ENCODE peak calls at places on chromosome 12, in eight cellular contexts. I, S, U, V, X, H, G and P are unnamed samples.

GRCh38 chr12:58765653-58766554 is 154.4 kb downstream of the LRIG3 start:
- DNase-seq in H (no peak), X (peak; percentile 76), U (no peak), S (no peak), G (no peak), V (no peak), I (no peak), P (no peak)

GRCh38 chr12:6950944-6951540 is at the start of gene PTPN6:
- DNase-seq in V (peak; percentile 86), X (no peak), G (no peak), H (no peak), U (no peak), S (no peak), I (no peak), P (no peak)

GRCh38 chr12:56720696-56721615 is 4.1 kb downstream of the NACA start:
- DNase-seq in S (no peak), V (no peak), U (no peak), I (no peak), X (no peak), G (no peak), H (no peak), P (peak; percentile 82)

GRCh38 chr12:117367006-117367638 is 5.7 kb upstream of the NOS1 start:
- DNase-seq in X (peak; percentile 85), S (peak; percentile 78), V (no peak), H (peak; percentile 11), G (no peak), U (peak; percentile 8), I (peak; percentile 17), P (peak; percentile 85)

GRCh38 chr12:111451649-111452129 is 46.0 kb downstream of the SH2B3 start:
- DNase-seq in S (no peak), I (no peak), X (peak; percentile 56), G (no peak), H (no peak), V (no peak), U (no peak), P (no peak)

GRCh38 chr12:112515868-112516267 is 97.1 kb downstream of the PTPN11 start:
- DNase-seq in S (no peak), H (no peak), I (no peak), G (no peak), U (no peak), V (no peak), X (no peak), P (no peak)

GRCh38 chr12:27614866-27615265 is 81.4 kb upstream of the REP15 start:
- DNase-seq in G (no peak), X (no peak), V (no peak), S (no peak), U (no peak), I (no peak), H (no peak), P (no peak)

GRCh38 chr12:6533653-6534157 is 612 bp upstream of the GAPDH start:
- DNase-seq in I (peak; percentile 81), V (peak; percentile 87), S (peak; percentile 62), U (no peak), H (peak; percentile 52), X (peak; percentile 95), G (peak; percentile 39), P (peak; percentile 95)

GRCh38 chr12:19198272-19198671 is 68.7 kb downstream of the PLEKHA5 start:
- DNase-seq in X (peak; percentile 32), G (no peak), V (no peak), H (no peak), S (no peak), I (no peak), U (no peak), P (peak; percentile 42)

GRCh38 chr12:61355105-61355504 is 905.1 kb upstream of the USP15 start:
- DNase-seq in I (no peak), S (no peak), U (no peak), H (no peak), X (no peak), G (no peak), V (peak; percentile 2), P (no peak)

GRCh38 chr12:90253674-90254181 is 545.1 kb upstream of the ATP2B1 start:
- DNase-seq in I (no peak), G (peak; percentile 9), S (peak; percentile 49), V (peak; percentile 67), X (peak; percentile 25), H (no peak), U (no peak), P (peak; percentile 35)

GRCh38 chr12:51403159-51403558 is 12.0 kb upstream of the GALNT6 start:
- DNase-seq in U (no peak), I (no peak), V (no peak), S (no peak), X (no peak), G (no peak), H (no peak), P (no peak)

GRCh38 chr12:108784270-108784669 is 53.0 kb upstream of the CORO1C start:
- DNase-seq in H (no peak), U (no peak), X (no peak), G (no peak), V (no peak), S (no peak), I (no peak), P (no peak)

GRCh38 chr12:54549774-54550451 is 512 bp downstream of the PDE1B start:
- DNase-seq in X (no peak), U (peak; percentile 19), G (no peak), H (no peak), I (peak; percentile 41), V (no peak), S (no peak), P (no peak)

GRCh38 chr12:105273601-105274000 is 37.6 kb upstream of the APPL2 start:
- DNase-seq in V (no peak), G (no peak), U (no peak), H (no peak), X (no peak), I (no peak), S (no peak), P (no peak)

GRCh38 chr12:47349770-47350408 is 270.1 kb upstream of the AMIGO2 start:
- DNase-seq in H (no peak), I (no peak), G (no peak), U (no peak), V (no peak), S (no peak), X (no peak), P (no peak)

GRCh38 chr12:49296836-49297694 is 2.1 kb downstream of the PRPH start:
- DNase-seq in S (no peak), V (peak; percentile 58), I (no peak), G (no peak), X (peak; percentile 90), U (no peak), H (no peak), P (peak; percentile 69)

GRCh38 chr12:128933926-128934325 is 80.6 kb downstream of the GLT1D1 start:
- DNase-seq in V (no peak), G (no peak), X (no peak), S (no peak), H (no peak), U (no peak), I (no peak), P (no peak)

GRCh38 chr12:103799504-103800251 is 41.4 kb downstream of the NT5DC3 start:
- DNase-seq in V (no peak), I (no peak), H (no peak), X (peak; percentile 70), S (no peak), U (no peak), G (no peak), P (no peak)

GRCh38 chr12:101772019-101772774 is 32.9 kb upstream of the SYCP3 start:
- DNase-seq in H (no peak), S (no peak), X (no peak), U (no peak), V (no peak), I (no peak), G (no peak), P (no peak)

GRCh38 chr12:119841433-119842210 is 35.5 kb downstream of the CIT start:
- DNase-seq in V (no peak), S (no peak), H (no peak), U (no peak), I (no peak), X (peak; percentile 6), G (no peak), P (no peak)

GRCh38 chr12:127245437-127245836 is 1021.5 kb upstream of the TMEM132C start:
- DNase-seq in S (no peak), I (no peak), V (no peak), G (no peak), U (no peak), H (no peak), X (no peak), P (no peak)

GRCh38 chr12:53530920-53531319 is 23.6 kb upstream of the NPFF start:
- DNase-seq in U (no peak), S (no peak), X (no peak), V (no peak), G (no peak), H (no peak), I (no peak), P (no peak)